ENCODE peak calls at places on chromosome 6, in six cellular contexts. O is erythroblast, H is lung microvascular endothelial cell, B is ureter, Y is nucleus accumbens, E is mucosa of gallbladder. C is an unnamed sample.

GRCh38 chr6:159505140-159505922 is 187.7 kb downstream of the SOD2 start:
- DNase-seq in B (no peak), H (no peak), E (no peak), O (no peak), Y (no peak), C (no peak)

GRCh38 chr6:29005183-29005885 is at the start of gene ZNF311:
- DNase-seq in E (peak; percentile 66), Y (peak; percentile 32), B (peak; percentile 65), H (no peak), O (peak; percentile 84), C (no peak)

GRCh38 chr6:137657351-137657911 is 163.2 kb upstream of the OLIG3 start:
- DNase-seq in E (no peak), Y (no peak), H (no peak), O (no peak), B (no peak), C (peak; percentile 64)

GRCh38 chr6:13573669-13574110 is 711 bp upstream of the SIRT5 start:
- DNase-seq in B (peak; percentile 51), O (peak; percentile 65), Y (peak; percentile 25), E (peak; percentile 30), H (peak; percentile 59), C (no peak)

GRCh38 chr6:44430322-44430721 is 42.8 kb downstream of the CDC5L start:
- DNase-seq in E (no peak), H (no peak), O (no peak), B (no peak), Y (no peak), C (no peak)

GRCh38 chr6:143059616-143060353 is 904 bp upstream of the AIG1 start:
- DNase-seq in E (no peak), H (peak; percentile 81), O (peak; percentile 36), B (peak; percentile 67), Y (no peak), C (peak; percentile 66)

GRCh38 chr6:116034327-116034726 is 26.4 kb downstream of the FRK start:
- DNase-seq in E (no peak), B (no peak), H (peak; percentile 11), Y (no peak), O (no peak), C (no peak)

GRCh38 chr6:117130125-117130524 is 135.2 kb upstream of the VGLL2 start:
- DNase-seq in E (no peak), Y (no peak), H (no peak), O (no peak), B (no peak), C (no peak)

GRCh38 chr6:12929678-12930077 is 213.1 kb downstream of the PHACTR1 start:
- DNase-seq in E (no peak), O (no peak), Y (no peak), B (no peak), H (no peak), C (no peak)

GRCh38 chr6:41824571-41825569 is 37.4 kb downstream of the TOMM6 start:
- DNase-seq in B (no peak), Y (no peak), H (no peak), O (no peak), E (no peak), C (no peak)

GRCh38 chr6:117346142-117346930 is 79.4 kb downstream of the ROS1 start:
- DNase-seq in H (peak; percentile 25), O (peak; percentile 15), Y (no peak), E (no peak), B (no peak), C (no peak)

GRCh38 chr6:21593927-21594421 is 423 bp downstream of the SOX4 start:
- DNase-seq in O (peak; percentile 45), Y (no peak), H (no peak), B (peak; percentile 52), E (peak; percentile 35), C (no peak)

GRCh38 chr6:150008588-150008987 is 16.7 kb downstream of the RAET1L start:
- DNase-seq in H (no peak), Y (no peak), B (no peak), E (no peak), O (peak; percentile 56), C (no peak)

GRCh38 chr6:150453357-150453756 is 84.5 kb downstream of the IYD start:
- DNase-seq in O (no peak), E (no peak), H (no peak), B (no peak), Y (no peak), C (no peak)

GRCh38 chr6:105263685-105264298 is 84.0 kb upstream of the POPDC3 start:
- DNase-seq in Y (no peak), O (no peak), B (no peak), E (no peak), H (no peak), C (no peak)

GRCh38 chr6:43990627-43991619 is 136.3 kb downstream of the MRPL14 start:
- DNase-seq in Y (no peak), E (peak; percentile 62), O (no peak), H (no peak), B (no peak), C (no peak)

GRCh38 chr6:107354470-107354869 is 104.9 kb downstream of the PDSS2 start:
- DNase-seq in O (no peak), B (no peak), H (no peak), Y (no peak), E (no peak), C (no peak)

GRCh38 chr6:150301871-150302800 is 66.7 kb upstream of the IYD start:
- DNase-seq in H (no peak), O (no peak), E (peak; percentile 15), Y (no peak), B (no peak), C (no peak)

GRCh38 chr6:137241481-137242011 is 22.4 kb upstream of the IFNGR1 start:
- DNase-seq in Y (no peak), O (no peak), H (no peak), E (no peak), B (no peak), C (no peak)

GRCh38 chr6:44556046-44556445 is 168.5 kb downstream of the CDC5L start:
- DNase-seq in Y (no peak), H (peak; percentile 16), O (no peak), E (peak; percentile 36), B (no peak), C (no peak)

GRCh38 chr6:41147917-41148316 is 6.2 kb downstream of the TREML1 start:
- DNase-seq in Y (no peak), O (no peak), B (no peak), E (no peak), H (no peak), C (no peak)

GRCh38 chr6:47379328-47379727 is 69.6 kb upstream of the TNFRSF21 start:
- DNase-seq in E (no peak), Y (no peak), O (no peak), B (no peak), H (no peak), C (no peak)

GRCh38 chr6:84791233-84791632 is 26.8 kb upstream of the TBX18 start:
- DNase-seq in E (no peak), B (no peak), Y (no peak), H (peak; percentile 54), O (no peak), C (no peak)

GRCh38 chr6:18545726-18546125 is 158.6 kb downstream of the RNF144B start:
- DNase-seq in E (no peak), B (no peak), O (no peak), Y (no peak), H (no peak), C (no peak)

GRCh38 chr6:131646249-131646670 is 9.2 kb downstream of the ENPP3 start:
- DNase-seq in H (no peak), B (no peak), O (peak; percentile 77), Y (no peak), E (no peak), C (no peak)

GRCh38 chr6:137214931-137215330 is 4.3 kb downstream of the IFNGR1 start:
- DNase-seq in Y (no peak), H (no peak), B (no peak), O (no peak), E (no peak), C (no peak)

GRCh38 chr6:36967301-36967700 is 12.8 kb downstream of the PI16 start:
- DNase-seq in E (no peak), Y (no peak), B (no peak), O (no peak), H (no peak), C (no peak)

GRCh38 chr6:156402227-156402626 is 375.0 kb upstream of the ARID1B start:
- DNase-seq in B (no peak), H (no peak), O (no peak), E (no peak), Y (no peak), C (no peak)

GRCh38 chr6:104623052-104623690 is 236.5 kb downstream of the HACE1 start:
- DNase-seq in E (no peak), O (no peak), B (no peak), H (no peak), Y (no peak), C (peak; percentile 40)

GRCh38 chr6:14108571-14109410 is 8.8 kb upstream of the CD83 start:
- DNase-seq in E (no peak), O (peak; percentile 37), B (no peak), Y (no peak), H (no peak), C (no peak)

GRCh38 chr6:14798996-14799588 is 446.8 kb upstream of the JARID2 start:
- DNase-seq in B (no peak), H (no peak), E (no peak), O (no peak), Y (no peak), C (no peak)

GRCh38 chr6:135922170-135922569 is 70.7 kb downstream of the PDE7B start:
- DNase-seq in B (no peak), Y (no peak), O (no peak), H (no peak), E (no peak), C (no peak)